ENCODE peak calls at places on chromosome 1, in four cellular contexts. T, U, A and J are unnamed samples.

GRCh38 chr1:199243423-199244061 is 604.7 kb downstream of the PTPRC start:
- DNase-seq in A (peak; percentile 82), U (peak; percentile 56), T (no peak), J (peak; percentile 88)

GRCh38 chr1:15939181-15940109 is 36.5 kb downstream of the ZBTB17 start:
- DNase-seq in T (peak; percentile 65), U (no peak), A (peak; percentile 69), J (no peak)

GRCh38 chr1:182056596-182057366 is 4.7 kb downstream of the ZNF648 start:
- DNase-seq in U (no peak), T (no peak), A (peak; percentile 72), J (no peak)

GRCh38 chr1:206512521-206513180 is 5.3 kb downstream of the RASSF5 start:
- DNase-seq in A (no peak), U (no peak), T (no peak), J (no peak)

GRCh38 chr1:230869499-230869898 is 1.2 kb upstream of the C1orf198 start:
- DNase-seq in U (no peak), T (no peak), A (no peak), J (no peak)

GRCh38 chr1:220893701-220894024 is 14.4 kb downstream of the HLX start:
- DNase-seq in A (no peak), U (no peak), T (no peak), J (no peak)

GRCh38 chr1:29515188-29515955 is 279.1 kb downstream of the PTPRU start:
- DNase-seq in T (no peak), A (no peak), U (no peak), J (no peak)

GRCh38 chr1:224852901-224853568 is 76.4 kb upstream of the DNAH14 start:
- DNase-seq in A (peak; percentile 23), T (no peak), U (no peak), J (no peak)

GRCh38 chr1:7404046-7404742 is 366.9 kb upstream of the VAMP3 start:
- DNase-seq in A (no peak), U (no peak), T (peak; percentile 60), J (peak; percentile 34)

GRCh38 chr1:109229531-109230127 is 15.9 kb downstream of the SARS1 start:
- DNase-seq in U (no peak), A (peak; percentile 98), T (no peak), J (no peak)

GRCh38 chr1:215718888-215719287 is 151.8 kb downstream of the KCTD3 start:
- DNase-seq in T (no peak), U (no peak), A (no peak), J (no peak)

GRCh38 chr1:20992327-20993056 is 184.2 kb downstream of the EIF4G3 start:
- DNase-seq in U (no peak), T (no peak), A (no peak), J (no peak)

GRCh38 chr1:221815660-221816059 is 73.8 kb upstream of the DUSP10 start:
- DNase-seq in T (no peak), A (no peak), U (no peak), J (no peak)

GRCh38 chr1:99004270-99005141 is at the start of gene PLPPR5:
- DNase-seq in A (peak; percentile 10), U (no peak), T (no peak), J (no peak)